ENCODE peak calls at places on chromosome 21, in nine cellular contexts. G is fibroblast of lung, L is trophoblast cell, F is A549, H is HCT116, M is GM23248, R is endothelial cell of umbilical vein, A is GM12878, U is mesendoderm. E is an unnamed sample.

GRCh38 chr21:15826147-15826780 is 96.5 kb downstream of the USP25 start:
- DNase-seq in R (peak), F (peak), L (peak), U (peak), H (peak), G (peak), M (peak), A (peak), E (peak)

GRCh38 chr21:14875704-14876364 is 189.0 kb downstream of the NRIP1 start:
- DNase-seq in M (no peak), L (peak), F (no peak), H (no peak), A (peak), R (no peak), U (no peak), G (no peak), E (no peak)

GRCh38 chr21:16534408-16535099 is 804.8 kb downstream of the USP25 start:
- DNase-seq in A (no peak), M (peak), H (no peak), R (peak), L (no peak), F (peak), G (peak), U (no peak), E (peak)

GRCh38 chr21:25809013-25809412 is 74.2 kb downstream of the GABPA start:
- DNase-seq in L (no peak), R (no peak), M (peak), G (peak), H (no peak), U (no peak), A (no peak), F (no peak), E (no peak)

GRCh38 chr21:17051054-17051453 is 461.8 kb upstream of the CXADR start:
- DNase-seq in A (no peak), U (peak), G (no peak), R (no peak), L (peak), M (peak), F (no peak), H (no peak), E (peak)

GRCh38 chr21:17554120-17554519 is 41.3 kb downstream of the CXADR start:
- DNase-seq in M (no peak), F (no peak), U (no peak), G (no peak), H (no peak), L (no peak), R (no peak), A (no peak), E (no peak)

GRCh38 chr21:27825035-27825434 is 858.1 kb upstream of the ADAMTS5 start:
- DNase-seq in G (no peak), M (no peak), U (peak), H (no peak), F (no peak), L (no peak), A (no peak), R (no peak), E (no peak)

GRCh38 chr21:35796834-35797233 is 263.5 kb downstream of the SETD4 start:
- DNase-seq in F (no peak), H (no peak), U (no peak), L (no peak), A (no peak), G (peak), M (no peak), R (peak), E (no peak)

GRCh38 chr21:28160378-28160777 is 832.3 kb downstream of the LTN1 start:
- DNase-seq in M (peak), A (no peak), G (no peak), U (no peak), F (no peak), L (no peak), R (no peak), H (no peak), E (no peak)

GRCh38 chr21:25313891-25314646 is 293.2 kb downstream of the MRPL39 start:
- DNase-seq in G (peak), R (no peak), L (no peak), H (no peak), A (no peak), M (peak), U (no peak), F (no peak), E (peak)

GRCh38 chr21:34524671-34525601 is 12.9 kb upstream of the KCNE1 start:
- DNase-seq in R (peak), M (peak), L (peak), U (peak), A (no peak), H (no peak), F (no peak), G (peak), E (peak)

GRCh38 chr21:34693192-34693810 is 24.5 kb downstream of the CLIC6 start:
- DNase-seq in G (peak), H (peak), L (peak), M (peak), A (no peak), F (peak), R (peak), U (peak), E (peak)

GRCh38 chr21:34938079-34938764 is 110.9 kb downstream of the RUNX1 start:
- DNase-seq in M (peak), F (no peak), G (no peak), L (peak), H (no peak), R (no peak), A (no peak), U (no peak), E (peak)

GRCh38 chr21:35102488-35103407 is 53.6 kb upstream of the RUNX1 start:
- DNase-seq in F (no peak), M (no peak), A (no peak), R (no peak), U (no peak), G (peak), L (peak), H (no peak), E (no peak)

GRCh38 chr21:37072988-37073416 is at the start of the genes PIGP and TTC3:
- DNase-seq in U (peak), R (peak), L (peak), G (peak), H (peak), A (peak), F (peak), M (peak), E (peak)

GRCh38 chr21:36069713-36070573 is at the start of gene CBR1:
- DNase-seq in U (peak), M (peak), G (peak), R (peak), F (peak), A (peak), H (no peak), L (peak), E (peak)

GRCh38 chr21:34126269-34126668 is 52.9 kb downstream of the MRPS6 start:
- DNase-seq in G (peak), U (peak), A (no peak), F (no peak), M (peak), L (peak), H (no peak), R (no peak), E (peak)

GRCh38 chr21:17777321-17777720 is 41.8 kb downstream of the C21orf91 start:
- DNase-seq in H (no peak), F (no peak), U (no peak), R (peak), G (no peak), M (no peak), A (no peak), L (peak), E (peak)

GRCh38 chr21:45506241-45506817 is 35.9 kb downstream of the SLC19A1 start:
- DNase-seq in G (no peak), L (no peak), U (no peak), F (no peak), A (no peak), M (no peak), R (no peak), H (no peak), E (no peak)

GRCh38 chr21:45505416-45506021 is 36.7 kb downstream of the SLC19A1 start:
- DNase-seq in H (no peak), M (no peak), U (no peak), A (no peak), G (no peak), R (no peak), F (no peak), L (no peak), E (no peak)

GRCh38 chr21:45507523-45507875 is 34.7 kb downstream of the SLC19A1 start:
- DNase-seq in R (no peak), M (no peak), F (no peak), H (no peak), U (no peak), L (no peak), A (no peak), G (no peak), E (no peak)

GRCh38 chr21:45507888-45508508 is 34.2 kb downstream of the SLC19A1 start:
- DNase-seq in L (no peak), R (no peak), U (no peak), F (no peak), A (no peak), M (no peak), H (no peak), G (no peak), E (no peak)

GRCh38 chr21:45506836-45507522 is 35.3 kb downstream of the SLC19A1 start:
- DNase-seq in L (no peak), H (no peak), R (no peak), G (no peak), M (no peak), F (no peak), A (no peak), U (no peak), E (no peak)
- H3K27ac ChIP-seq in L (no peak), H (no peak), R (no peak), G (no peak), M (no peak), F (no peak), A (no peak), U (no peak), E (no peak)

GRCh38 chr21:44987886-44988606 is 48.2 kb downstream of the SLX9 start:
- DNase-seq in H (no peak), A (no peak), M (no peak), L (no peak), F (no peak), G (no peak), R (no peak), U (no peak), E (no peak)

GRCh38 chr21:44985441-44986401 is 45.9 kb downstream of the SLX9 start:
- DNase-seq in H (no peak), U (no peak), A (no peak), G (no peak), R (no peak), L (no peak), F (no peak), M (no peak), E (no peak)

GRCh38 chr21:44984792-44985440 is 45.1 kb downstream of the SLX9 start:
- DNase-seq in A (no peak), H (no peak), U (peak), G (no peak), F (no peak), L (no peak), R (no peak), M (no peak), E (no peak)

GRCh38 chr21:44987301-44987885 is 47.6 kb downstream of the SLX9 start:
- DNase-seq in G (no peak), F (no peak), A (no peak), R (no peak), L (no peak), H (no peak), M (no peak), U (no peak), E (no peak)

DNA sequence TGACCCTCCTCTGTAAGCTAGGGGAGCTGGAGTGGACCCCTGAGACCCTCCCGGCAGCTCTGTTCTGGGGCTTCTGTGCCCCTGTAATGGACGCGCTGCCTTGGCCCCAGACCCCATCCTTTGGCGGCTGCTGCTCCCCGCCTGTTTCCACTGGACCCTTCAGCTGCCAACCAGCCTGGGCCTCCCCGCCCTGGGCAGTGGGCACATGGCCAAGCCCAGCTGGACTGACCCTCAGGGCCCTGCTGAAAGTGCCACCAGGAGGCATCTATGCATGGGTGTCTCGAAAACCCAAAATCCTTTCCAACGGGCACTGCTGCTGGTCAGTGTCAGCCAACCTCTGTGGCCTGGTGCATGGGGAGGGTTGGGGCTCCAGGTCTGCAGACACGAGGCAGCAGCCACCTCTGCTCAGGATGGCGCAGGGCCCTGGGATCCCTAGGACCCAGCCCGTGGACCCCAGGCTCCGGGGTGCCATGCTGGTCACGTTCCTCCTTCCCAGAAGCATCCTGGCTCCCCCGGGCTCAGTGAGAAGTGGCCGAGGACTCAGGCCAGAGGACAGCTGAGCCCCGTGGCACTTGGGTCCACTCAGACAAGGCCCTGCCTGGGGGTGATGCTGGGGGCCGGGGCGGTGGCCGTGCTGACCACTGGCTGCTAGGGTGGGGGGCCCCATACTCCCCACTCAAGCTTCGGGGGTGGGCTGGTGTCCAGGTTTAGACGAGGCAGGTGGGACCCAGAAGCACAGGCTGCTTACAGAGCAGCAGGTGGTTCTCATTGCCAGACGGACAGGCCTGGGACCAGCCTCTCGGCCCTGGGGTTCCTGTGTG is 46.9 kb downstream of the SLX9 start:
- DNase-seq in A (no peak), F (no peak), R (no peak), U (no peak), H (no peak), G (no peak), M (no peak), L (no peak), E (no peak)
- H3K4me2 ChIP-seq in A (no peak), F (no peak), R (no peak), U (no peak), H (no peak), G (no peak), M (no peak), L (no peak), E (no peak)

GRCh38 chr21:39471598-39471997 is 19.8 kb downstream of the SH3BGR start:
- DNase-seq in R (no peak), F (no peak), L (no peak), G (no peak), H (no peak), M (no peak), A (no peak), U (no peak), E (no peak)
- H3K27ac ChIP-seq in R (no peak), F (no peak), L (no peak), G (no peak), H (no peak), M (no peak), A (no peak), U (no peak), E (no peak)

DNA sequence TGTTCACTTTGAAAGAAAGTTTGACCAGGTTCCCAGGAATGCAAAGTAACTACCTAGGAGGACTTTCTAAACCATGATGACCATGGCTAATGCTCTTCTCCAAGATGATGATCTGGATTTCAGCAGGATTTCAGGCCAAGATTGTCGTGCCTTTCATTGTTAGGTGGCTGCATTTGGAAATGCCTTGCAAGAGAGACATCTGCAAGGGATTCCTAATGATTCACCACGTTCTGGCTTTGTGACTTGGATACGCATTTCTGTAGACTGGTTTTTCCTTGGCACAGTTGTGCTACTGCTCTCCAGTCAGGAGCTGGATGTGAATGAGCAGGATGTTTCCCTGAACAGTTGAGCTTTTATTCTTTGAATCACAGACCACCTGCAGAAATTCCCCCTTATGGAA is 212.4 kb downstream of the BACH1 start:
- DNase-seq in L (peak), U (no peak), M (peak), A (no peak), F (no peak), G (no peak), H (no peak), R (no peak), E (peak)
- H3K4me2 ChIP-seq in L (no peak), U (no peak), M (no peak), A (no peak), F (no peak), G (no peak), H (no peak), R (no peak), E (no peak)

GRCh38 chr21:38290809-38291208 is 34.0 kb downstream of the KCNJ15 start:
- DNase-seq in H (no peak), F (no peak), G (no peak), U (no peak), M (no peak), A (no peak), L (no peak), R (no peak), E (no peak)

GRCh38 chr21:38293765-38294164 is 37.0 kb downstream of the KCNJ15 start:
- DNase-seq in G (no peak), F (no peak), M (no peak), U (no peak), H (no peak), A (no peak), R (no peak), L (no peak), E (no peak)

GRCh38 chr21:38293113-38293512 is 36.3 kb downstream of the KCNJ15 start:
- DNase-seq in G (no peak), M (no peak), U (no peak), R (no peak), L (no peak), F (no peak), H (no peak), A (no peak), E (no peak)

GRCh38 chr21:38289697-38290096 is 32.9 kb downstream of the KCNJ15 start:
- DNase-seq in G (peak), L (peak), F (no peak), H (no peak), U (peak), M (peak), A (no peak), R (peak), E (peak)

GRCh38 chr21:38291875-38292274 is 35.1 kb downstream of the KCNJ15 start:
- DNase-seq in M (no peak), G (no peak), F (no peak), R (no peak), L (no peak), H (no peak), A (no peak), U (no peak), E (peak)
- H3K27ac ChIP-seq in M (peak), G (no peak), F (peak), R (no peak), L (no peak), H (no peak), A (no peak), U (no peak), E (peak)

GRCh38 chr21:43357708-43358430 is 69.1 kb downstream of the SIK1 start:
- DNase-seq in L (no peak), U (no peak), G (no peak), H (no peak), A (no peak), R (no peak), F (no peak), M (no peak), E (no peak)
- H3K4me2 ChIP-seq in L (no peak), U (no peak), G (no peak), H (no peak), A (no peak), R (no peak), F (no peak), M (no peak), E (no peak)

GRCh38 chr21:45071396-45072165 is 2.8 kb upstream of the ADARB1 start:
- DNase-seq in F (no peak), L (no peak), G (no peak), A (no peak), U (no peak), R (no peak), M (no peak), H (no peak), E (no peak)
- H3K27ac ChIP-seq in F (no peak), L (no peak), G (no peak), A (no peak), U (no peak), R (no peak), M (no peak), H (no peak), E (no peak)

DNA sequence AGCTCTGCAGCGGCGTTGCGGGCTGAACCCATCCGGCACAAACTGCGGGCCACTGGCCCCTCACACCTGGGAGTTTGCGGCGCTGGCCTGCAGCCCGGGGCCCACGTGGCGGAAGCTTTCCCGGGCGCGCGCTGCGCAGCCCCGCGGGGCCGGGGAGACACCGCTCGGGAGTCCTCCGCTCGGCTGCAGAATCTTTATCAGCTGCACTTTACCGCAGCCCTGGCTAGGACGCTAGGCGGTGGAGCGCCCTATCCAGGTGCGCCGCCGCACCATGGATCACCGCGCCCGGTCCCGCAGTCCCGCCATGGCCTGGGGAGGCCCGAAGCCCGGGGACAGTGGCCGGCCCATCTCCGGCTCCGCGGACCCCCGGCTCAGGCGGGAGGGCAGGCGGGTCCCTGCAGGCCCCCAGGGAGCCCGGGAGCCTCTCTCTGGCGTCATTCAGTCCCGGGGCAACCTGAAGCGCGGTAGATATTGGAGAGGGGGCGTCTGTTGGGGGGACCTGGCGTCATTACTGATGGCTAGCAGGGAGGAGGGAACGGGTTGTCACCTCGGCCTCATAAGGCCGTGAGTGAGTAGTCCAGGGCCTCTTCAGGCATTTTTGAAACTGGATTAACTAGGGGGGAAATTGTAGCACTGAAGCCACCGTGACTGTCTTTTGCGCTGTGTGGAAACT is 5.7 kb upstream of the OLIG2 start:
- DNase-seq in A (no peak), L (no peak), F (no peak), G (no peak), U (no peak), H (no peak), M (no peak), R (no peak), E (no peak)
- H3K4me2 ChIP-seq in A (no peak), L (peak), F (no peak), G (no peak), U (peak), H (no peak), M (no peak), R (no peak), E (no peak)

GRCh38 chr21:41247976-41248545 is 68.5 kb upstream of the FAM3B start:
- DNase-seq in G (no peak), H (no peak), F (no peak), R (no peak), L (no peak), M (no peak), A (no peak), U (no peak), E (no peak)

GRCh38 chr21:41247561-41247968 is 69.0 kb upstream of the FAM3B start:
- DNase-seq in H (no peak), R (peak), M (no peak), F (no peak), G (peak), A (no peak), U (no peak), L (no peak), E (peak)

GRCh38 chr21:41249476-41249875 is 67.1 kb upstream of the FAM3B start:
- DNase-seq in U (no peak), R (no peak), A (no peak), H (no peak), F (no peak), L (no peak), G (no peak), M (no peak), E (no peak)

GRCh38 chr21:41251961-41252642 is 64.5 kb upstream of the FAM3B start:
- DNase-seq in M (peak), L (peak), A (no peak), F (no peak), R (no peak), H (no peak), U (no peak), G (peak), E (peak)

GRCh38 chr21:41250519-41250918 is 66.1 kb upstream of the FAM3B start:
- DNase-seq in A (no peak), M (peak), G (peak), L (peak), R (peak), H (no peak), F (no peak), U (no peak), E (peak)
- H3K27ac ChIP-seq in A (no peak), M (peak), G (peak), L (no peak), R (peak), H (no peak), F (no peak), U (no peak), E (peak)

GRCh38 chr21:31475223-31475622 is 131.2 kb upstream of the TIAM1 start:
- DNase-seq in U (no peak), L (no peak), M (no peak), A (no peak), F (no peak), R (no peak), H (no peak), G (no peak), E (no peak)
- H3K4me2 ChIP-seq in U (no peak), L (no peak), M (no peak), A (no peak), F (no peak), R (no peak), H (no peak), G (no peak), E (no peak)